ENCODE peak calls at places on chromosome 14, in eight cellular contexts. P is endothelial cell of umbilical vein; J is K562; Z is stomach; H is mesenchymal stem cell; R is iPS DF 6.9; I is fibroblast of lung; S is naive thymus-derived CD4-positive, alpha-beta T cell. K is an unnamed sample.

GRCh38 chr14:31930493-31931225 is 146.4 kb upstream of the ARHGAP5 start:
- DNase-seq in I (peak; percentile 56), R (no peak), S (no peak), H (peak; percentile 75), Z (no peak), P (no peak), J (no peak), K (peak; percentile 15)

GRCh38 chr14:20662968-20663731 is 21.2 kb upstream of the RNASE4 start:
- DNase-seq in P (peak; percentile 49), H (peak; percentile 34), S (peak; percentile 61), J (peak; percentile 38), I (peak; percentile 31), Z (peak; percentile 79), R (no peak), K (peak; percentile 33)

GRCh38 chr14:64838656-64839055 is 41.1 kb downstream of the SPTB start:
- DNase-seq in S (no peak), R (no peak), J (no peak), P (no peak), I (no peak), Z (no peak), H (no peak), K (no peak)

GRCh38 chr14:68322970-68323620 is 469.8 kb downstream of the ZFP36L1 start:
- DNase-seq in P (no peak), S (no peak), R (no peak), I (no peak), Z (peak; percentile 72), J (no peak), H (no peak), K (no peak)

GRCh38 chr14:55117816-55118441 is 11.1 kb upstream of the LGALS3 start:
- DNase-seq in R (no peak), J (peak; percentile 24), S (no peak), P (peak; percentile 33), I (peak; percentile 49), H (peak; percentile 75), Z (no peak), K (no peak)

GRCh38 chr14:95660550-95661515 is 25.4 kb upstream of the TCL1B start:
- DNase-seq in P (no peak), J (no peak), H (no peak), R (no peak), I (no peak), S (no peak), Z (no peak), K (no peak)

GRCh38 chr14:90000935-90001334 is 45.2 kb downstream of the TDP1 start:
- DNase-seq in I (no peak), Z (no peak), P (no peak), S (no peak), H (no peak), R (no peak), J (no peak), K (no peak)

GRCh38 chr14:39015964-39016577 is 87.0 kb downstream of the SEC23A start:
- DNase-seq in J (no peak), S (no peak), I (peak; percentile 8), P (no peak), R (no peak), H (peak; percentile 35), Z (no peak), K (peak; percentile 51)

DNA sequence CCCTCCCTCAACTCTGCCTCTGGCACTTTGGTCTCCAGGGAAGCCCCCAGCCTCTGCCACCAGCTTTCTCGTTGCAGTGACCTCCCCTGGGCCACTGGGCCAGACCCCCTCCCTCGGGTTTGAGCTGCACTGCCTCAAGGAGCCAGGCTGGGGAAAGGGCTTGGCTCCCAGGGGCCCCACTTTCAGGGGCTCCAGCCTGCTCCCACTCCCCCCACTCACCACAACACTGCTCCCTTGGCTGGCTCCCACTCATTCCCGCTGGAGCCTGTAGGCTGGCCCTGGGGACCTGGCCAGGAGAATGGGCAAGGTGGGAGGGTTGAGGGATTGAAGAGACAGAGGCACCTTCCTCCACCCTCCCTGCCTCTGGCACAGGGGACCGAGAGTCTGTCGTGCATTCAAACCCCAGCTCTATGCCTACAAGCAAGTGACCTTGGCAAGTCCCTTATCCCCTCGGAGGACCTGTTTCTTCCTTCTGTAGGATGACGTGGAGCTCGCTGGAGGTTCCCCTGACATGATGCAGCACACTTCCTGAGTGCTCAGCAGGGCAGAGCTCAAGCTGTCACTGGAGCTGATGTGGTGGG is 19.2 kb upstream of the KIF26A start:
- DNase-seq in Z (peak; percentile 23), R (no peak), P (no peak), S (no peak), I (no peak), H (no peak), J (no peak), K (no peak)
- H3K27me3 ChIP-seq in Z (peaks cover 73% of the 10 kb centered on the region), R (peaks cover 12% of the 10 kb centered on the region), P (peaks cover 28% of the 10 kb centered on the region), S (no peaks in the 10 kb centered on the region), I (peaks cover 9% of the 10 kb centered on the region), H (peaks cover 55% of the 10 kb centered on the region), J (no peaks in the 10 kb centered on the region), K (peaks cover 42% of the 10 kb centered on the region)

GRCh38 chr14:52007211-52007610 is 17.9 kb downstream of the RTRAF start:
- DNase-seq in H (no peak), S (no peak), J (no peak), I (no peak), R (no peak), P (no peak), Z (no peak), K (no peak)
- H3K9me3 ChIP-seq in H (no peaks in the 10 kb centered on the region), S (no peaks in the 10 kb centered on the region), J (no peaks in the 10 kb centered on the region), I (no peaks in the 10 kb centered on the region), R (no peaks in the 10 kb centered on the region), P (no peaks in the 10 kb centered on the region), Z (no peaks in the 10 kb centered on the region), K (no peaks in the 10 kb centered on the region)

DNA sequence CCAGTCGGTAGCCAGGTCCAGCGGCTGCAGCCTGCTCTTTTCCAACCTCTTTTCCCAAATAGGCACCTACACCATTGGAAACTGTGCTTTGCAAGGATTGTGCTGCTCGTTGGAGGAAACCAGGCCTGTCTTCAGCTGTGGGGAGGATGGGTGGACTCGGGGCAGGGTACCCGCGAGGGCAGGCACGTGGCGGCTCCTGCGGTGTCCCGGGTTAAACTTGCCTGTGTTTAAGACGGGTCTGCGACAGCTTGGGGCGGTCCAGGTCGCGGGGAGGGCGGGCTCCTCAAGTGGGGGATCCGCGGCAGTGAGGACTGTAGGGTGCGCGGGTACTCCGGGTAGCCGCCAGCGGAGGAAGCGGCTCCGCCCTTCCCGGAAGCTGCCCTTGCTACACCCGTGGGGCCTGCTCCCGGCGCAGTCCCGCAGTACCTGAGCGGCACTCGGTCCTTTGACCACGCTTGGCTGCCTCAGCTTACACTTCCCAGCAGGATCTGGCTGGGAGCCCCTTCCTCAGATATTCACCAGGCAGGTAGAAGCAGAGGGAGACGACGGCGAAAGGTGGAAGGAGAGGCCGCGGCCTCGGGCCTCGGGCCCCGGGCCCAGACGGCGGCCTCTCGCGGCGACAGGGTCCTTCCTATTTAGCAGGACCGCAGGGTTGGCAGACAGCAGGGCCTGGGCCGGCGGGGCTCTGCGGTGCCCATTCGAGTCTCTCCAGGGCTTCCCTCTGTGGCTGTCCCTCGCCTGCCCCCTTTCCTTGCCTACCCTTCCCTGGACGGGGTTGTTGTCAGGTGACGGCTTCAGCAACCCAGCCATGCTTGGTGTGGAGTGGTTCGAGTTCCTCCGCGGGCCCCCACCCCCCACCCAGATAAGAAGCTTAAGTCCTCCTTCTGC is 2.9 kb downstream of the TTC6 start:
- DNase-seq in H (peak; percentile 1), J (no peak), S (no peak), P (no peak), I (no peak), R (no peak), Z (peak; percentile 70), K (no peak)
- H3K27me3 ChIP-seq in H (peaks cover 83% of the 10 kb centered on the region), J (peaks cover 12% of the 10 kb centered on the region), S (peaks cover 31% of the 10 kb centered on the region), P (peaks cover 76% of the 10 kb centered on the region), I (peaks cover 80% of the 10 kb centered on the region), R (peaks cover 88% of the 10 kb centered on the region), Z (peaks cover 99% of the 10 kb centered on the region), K (peaks cover 84% of the 10 kb centered on the region)

DNA sequence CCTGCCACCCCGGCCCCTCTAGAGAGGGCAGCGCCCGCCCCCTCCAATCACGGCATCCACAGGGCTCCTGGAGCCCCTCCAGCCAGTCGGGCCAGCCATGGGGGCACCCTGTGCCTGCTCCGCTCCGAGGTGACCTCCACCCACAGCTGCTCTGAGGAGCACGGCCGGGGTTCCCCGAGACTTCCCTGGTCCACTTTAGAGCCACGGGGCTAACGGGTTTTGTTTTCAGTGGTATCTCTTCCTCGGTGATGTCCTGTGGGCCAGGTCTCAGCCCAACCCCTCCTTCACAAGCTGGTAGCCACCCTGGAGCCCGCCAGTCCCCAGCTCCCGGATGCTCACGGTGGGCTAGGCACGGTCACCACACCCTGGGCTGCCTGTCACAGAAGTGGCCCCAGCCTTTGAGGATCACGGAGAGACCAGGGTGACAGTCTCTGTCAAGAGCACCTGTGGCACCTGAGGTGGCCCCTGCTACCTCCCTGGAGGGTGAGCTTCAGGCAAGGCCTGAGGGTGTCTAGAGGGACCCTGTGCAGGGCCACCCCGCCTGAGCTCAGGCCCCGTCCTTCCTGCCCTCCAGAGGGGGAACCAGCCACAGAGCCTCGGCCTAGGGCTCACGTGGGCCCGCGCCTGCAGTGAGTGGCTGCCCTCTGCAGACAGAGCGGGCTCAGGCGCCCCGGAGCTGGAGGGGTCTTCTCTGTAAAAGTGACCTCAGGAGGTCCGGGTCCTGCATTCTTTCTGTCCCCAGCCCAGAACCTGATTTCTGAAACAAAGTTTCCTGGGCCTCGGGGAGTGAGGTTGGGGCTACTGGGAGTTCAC is 146.0 kb upstream of the C14orf180 start:
- DNase-seq in J (no peak), S (no peak), Z (peak; percentile 24), H (no peak), P (no peak), R (no peak), I (no peak), K (no peak)
- H3K9me3 ChIP-seq in J (no peaks in the 10 kb centered on the region), S (no peaks in the 10 kb centered on the region), Z (no peaks in the 10 kb centered on the region), H (no peaks in the 10 kb centered on the region), P (no peaks in the 10 kb centered on the region), R (no peaks in the 10 kb centered on the region), I (no peaks in the 10 kb centered on the region), K (no peaks in the 10 kb centered on the region)

GRCh38 chr14:74179775-74180354 is 59.4 kb upstream of the VSX2 start:
- DNase-seq in P (no peak), H (no peak), Z (no peak), J (no peak), S (no peak), I (no peak), R (no peak), K (no peak)
- H3K27me3 ChIP-seq in P (no peaks in the 10 kb centered on the region), H (no peaks in the 10 kb centered on the region), Z (no peaks in the 10 kb centered on the region), J (no peaks in the 10 kb centered on the region), S (no peaks in the 10 kb centered on the region), I (no peaks in the 10 kb centered on the region), R (no peaks in the 10 kb centered on the region), K (no peaks in the 10 kb centered on the region)

GRCh38 chr14:94599656-94600004 is 12.6 kb upstream of the SERPINA3 start:
- DNase-seq in R (no peak), J (no peak), I (no peak), P (no peak), Z (no peak), H (no peak), S (no peak), K (no peak)

GRCh38 chr14:94602722-94603121 is 9.5 kb upstream of the SERPINA3 start:
- DNase-seq in Z (no peak), P (no peak), J (no peak), H (no peak), S (no peak), R (no peak), I (no peak), K (no peak)

GRCh38 chr14:94600148-94600545 is 12.0 kb upstream of the SERPINA3 start:
- DNase-seq in J (no peak), H (no peak), R (no peak), I (no peak), S (no peak), Z (no peak), P (no peak), K (no peak)

GRCh38 chr14:94598816-94599655 is 13.2 kb upstream of the SERPINA3 start:
- DNase-seq in S (no peak), I (peak; percentile 99), R (no peak), Z (peak; percentile 71), H (peak; percentile 69), P (peak; percentile 77), J (no peak), K (peak; percentile 97)

GRCh38 chr14:94601961-94602391 is 10.2 kb upstream of the SERPINA3 start:
- DNase-seq in R (no peak), I (peak; percentile 96), Z (peak; percentile 60), J (no peak), H (peak; percentile 30), P (peak; percentile 51), S (no peak), K (peak; percentile 90)
- H3K9me3 ChIP-seq in R (no peaks in the 10 kb centered on the region), I (no peaks in the 10 kb centered on the region), Z (no peaks in the 10 kb centered on the region), J (no peaks in the 10 kb centered on the region), H (no peaks in the 10 kb centered on the region), P (no peaks in the 10 kb centered on the region), S (no peaks in the 10 kb centered on the region), K (no peaks in the 10 kb centered on the region)

K was measured in adipocyte.